ENCODE peak calls at places on chromosomes 12 and 14, in seven cellular contexts. G is upper lobe of left lung, H is KBM-7, L is IMR-90, I is left ventricle myocardium superior, J is HFFc6, N is nephron progenitor cell. R is an unnamed sample.

GRCh38 chr14:75968461-75968860 is 13.3 kb downstream of the TGFB3 start:
- DNase-seq in G (no peak), I (no peak), N (no peak), L (no peak), H (no peak), J (no peak), R (no peak)

GRCh38 chr12:4648099-4648498 is 752 bp downstream of the AKAP3 start:
- DNase-seq in N (no peak), H (peak), J (no peak), L (no peak), I (no peak), G (no peak), R (no peak)

GRCh38 chr14:101705733-101706508 is 55.6 kb upstream of the PPP2R5C start:
- DNase-seq in G (peak), N (peak), J (no peak), I (peak), L (no peak), H (no peak), R (no peak)

GRCh38 chr12:79926951-79927350 is 7.9 kb downstream of the PPP1R12A start:
- DNase-seq in H (no peak), N (no peak), I (no peak), G (no peak), L (no peak), J (no peak), R (no peak)

GRCh38 chr12:6696690-6697583 is 3.7 kb downstream of the PIANP start:
- DNase-seq in N (no peak), L (no peak), H (peak), G (no peak), I (no peak), J (no peak), R (no peak)

GRCh38 chr12:47636908-47637780 is 68.7 kb downstream of the RPAP3 start:
- DNase-seq in I (peak), H (peak), J (peak), L (no peak), N (peak), G (no peak), R (peak)

GRCh38 chr14:89504084-89504483 is 87.1 kb upstream of the FOXN3 start:
- DNase-seq in N (no peak), H (no peak), G (no peak), J (peak), I (no peak), L (peak), R (no peak)

GRCh38 chr14:35394326-35394725 is 10.2 kb downstream of the NFKBIA start:
- DNase-seq in G (no peak), J (no peak), H (no peak), L (no peak), I (no peak), N (no peak), R (no peak)

GRCh38 chr14:23405516-23406025 is 2.5 kb downstream of the MYH6 start:
- DNase-seq in N (no peak), J (no peak), H (no peak), I (no peak), G (no peak), L (no peak), R (no peak)

GRCh38 chr12:106195638-106196037 is 52.2 kb downstream of the CKAP4 start:
- DNase-seq in H (no peak), I (peak), N (no peak), L (peak), G (no peak), J (peak), R (no peak)

GRCh38 chr12:46358791-46359666 is 13.5 kb downstream of the SLC38A2 start:
- DNase-seq in G (no peak), L (no peak), N (no peak), I (no peak), H (no peak), J (no peak), R (no peak)

GRCh38 chr14:100975668-100976067 is 72.1 kb upstream of the RTL1 start:
- DNase-seq in H (no peak), N (no peak), I (no peak), L (peak), J (peak), G (no peak), R (no peak)

GRCh38 chr14:22634233-22634632 is 9.9 kb downstream of the OR6J1 start:
- DNase-seq in H (peak), N (no peak), G (no peak), L (no peak), J (no peak), I (no peak), R (no peak)

GRCh38 chr12:82841379-82841778 is 154.7 kb downstream of the TMTC2 start:
- DNase-seq in H (no peak), N (no peak), I (no peak), J (no peak), G (no peak), L (no peak), R (no peak)

GRCh38 chr12:53098354-53098981 is 1.0 kb downstream of the IGFBP6 start:
- DNase-seq in G (no peak), J (peak), I (no peak), H (no peak), N (no peak), L (peak), R (no peak)

GRCh38 chr12:14613718-14614117 is 46.0 kb upstream of the PLBD1 start:
- DNase-seq in N (no peak), L (no peak), H (no peak), I (no peak), J (no peak), G (no peak), R (no peak)

GRCh38 chr12:81468206-81468605 is 290.9 kb downstream of the PPFIA2 start:
- DNase-seq in G (no peak), I (no peak), N (no peak), L (peak), H (no peak), J (no peak), R (no peak)

GRCh38 chr12:98227162-98227561 is 288.2 kb upstream of the TMPO start:
- DNase-seq in L (peak), J (no peak), H (peak), I (no peak), N (no peak), G (no peak), R (no peak)

GRCh38 chr14:23604675-23605170 is 26.1 kb upstream of the JPH4 start:
- DNase-seq in H (no peak), G (no peak), L (no peak), N (no peak), J (no peak), I (no peak), R (no peak)

GRCh38 chr14:101962503-101962874 is 1.9 kb upstream of the DYNC1H1 start:
- DNase-seq in N (no peak), H (no peak), G (no peak), L (peak), J (peak), I (peak), R (no peak)